ENCODE peak calls at places on chromosomes 5 and 9, in nine cellular contexts. L, F, O, J, Z, E, D, T and W are unnamed samples.

GRCh38 chr9:76904661-76905457 is 1.1 kb downstream of the PRUNE2 start:
- DNase-seq in L (no peak), F (no peak), O (no peak), J (no peak), Z (no peak), E (no peak), D (no peak), T (no peak), W (peak)

GRCh38 chr5:115568668-115569067 is 24.1 kb upstream of the FEM1C start:
- DNase-seq in L (no peak), F (no peak), O (no peak), J (no peak), Z (no peak), E (no peak), D (no peak), T (no peak), W (no peak)

GRCh38 chr9:133585481-133586367 is 23.5 kb downstream of the FAM163B start:
- DNase-seq in L (no peak), F (no peak), O (no peak), J (no peak), Z (no peak), E (no peak), D (no peak), T (no peak), W (no peak)

GRCh38 chr5:154896562-154896919 is 38.1 kb downstream of the CNOT8 start:
- DNase-seq in L (no peak), F (no peak), O (no peak), J (no peak), Z (no peak), E (no peak), D (no peak), T (no peak), W (no peak)

GRCh38 chr5:124806026-124806856 is 59.8 kb upstream of the ZNF608 start:
- DNase-seq in L (peak), F (peak), O (peak), J (peak), Z (no peak), E (peak), D (no peak), T (peak), W (no peak)

GRCh38 chr5:120139039-120139438 is 325.1 kb upstream of the PRR16 start:
- DNase-seq in L (peak), F (peak), O (no peak), J (peak), Z (no peak), E (no peak), D (no peak), T (peak), W (no peak)

GRCh38 chr5:37619353-37619752 is 220.5 kb downstream of the GDNF start:
- DNase-seq in L (peak), F (peak), O (no peak), J (no peak), Z (no peak), E (no peak), D (no peak), T (peak), W (no peak)

GRCh38 chr5:31434898-31435297 is 97.0 kb downstream of the DROSHA start:
- DNase-seq in L (no peak), F (no peak), O (no peak), J (no peak), Z (no peak), E (no peak), D (no peak), T (no peak), W (no peak)

GRCh38 chr9:33161589-33162132 is 5.5 kb downstream of the B4GALT1 start:
- DNase-seq in L (no peak), F (no peak), O (peak), J (no peak), Z (no peak), E (no peak), D (no peak), T (peak), W (peak)

GRCh38 chr5:90528704-90529233 is 615 bp downstream of the LYSMD3 start:
- DNase-seq in L (no peak), F (no peak), O (no peak), J (no peak), Z (peak), E (no peak), D (peak), T (peak), W (no peak)

GRCh38 chr9:75636427-75637045 is 253.9 kb upstream of the PCSK5 start:
- DNase-seq in L (no peak), F (no peak), O (no peak), J (no peak), Z (no peak), E (no peak), D (no peak), T (no peak), W (no peak)

GRCh38 chr5:101425345-101425744 is 522.3 kb upstream of the ST8SIA4 start:
- DNase-seq in L (no peak), F (no peak), O (no peak), J (no peak), Z (no peak), E (no peak), D (no peak), T (no peak), W (no peak)

GRCh38 chr5:72347801-72348305 is 27.7 kb downstream of the PTCD2 start:
- DNase-seq in L (peak), F (peak), O (no peak), J (no peak), Z (no peak), E (no peak), D (no peak), T (peak), W (no peak)

GRCh38 chr9:133635098-133635497 is 1.1 kb upstream of the DBH start:
- DNase-seq in L (no peak), F (no peak), O (no peak), J (no peak), Z (no peak), E (no peak), D (no peak), T (no peak), W (no peak)

GRCh38 chr9:135015096-135015495 is 72.4 kb upstream of the OLFM1 start:
- DNase-seq in L (no peak), F (no peak), O (no peak), J (no peak), Z (no peak), E (no peak), D (no peak), T (no peak), W (no peak)

GRCh38 chr5:176647870-176648466 is 684 bp downstream of the TSPAN17 start:
- DNase-seq in L (no peak), F (no peak), O (peak), J (no peak), Z (no peak), E (peak), D (no peak), T (peak), W (no peak)

GRCh38 chr5:73419414-73420390 is 28.9 kb downstream of the FOXD1 start:
- DNase-seq in L (peak), F (peak), O (no peak), J (no peak), Z (no peak), E (no peak), D (no peak), T (peak), W (no peak)

GRCh38 chr5:124952079-124952478 is 205.6 kb upstream of the ZNF608 start:
- DNase-seq in L (peak), F (no peak), O (no peak), J (no peak), Z (peak), E (no peak), D (no peak), T (no peak), W (no peak)

GRCh38 chr9:132164604-132165362 is 2.9 kb downstream of the NTNG2 start:
- DNase-seq in L (peak), F (no peak), O (peak), J (peak), Z (no peak), E (no peak), D (no peak), T (no peak), W (peak)

GRCh38 chr5:157271740-157272271 is 5.9 kb downstream of the CYFIP2 start:
- DNase-seq in L (no peak), F (no peak), O (no peak), J (no peak), Z (peak), E (peak), D (peak), T (no peak), W (no peak)

GRCh38 chr5:125311743-125312142 is 565.3 kb upstream of the ZNF608 start:
- DNase-seq in L (peak), F (peak), O (no peak), J (no peak), Z (no peak), E (no peak), D (no peak), T (peak), W (no peak)

GRCh38 chr9:130310456-130310855 is 44.9 kb downstream of the HMCN2 start:
- DNase-seq in L (no peak), F (no peak), O (no peak), J (no peak), Z (no peak), E (no peak), D (no peak), T (no peak), W (no peak)

GRCh38 chr9:72305102-72305546 is 59.9 kb downstream of the ZFAND5 start:
- DNase-seq in L (peak), F (no peak), O (peak), J (peak), Z (peak), E (peak), D (no peak), T (peak), W (no peak)

GRCh38 chr9:90090997-90091396 is 486.2 kb downstream of the GADD45G start:
- DNase-seq in L (no peak), F (no peak), O (no peak), J (no peak), Z (no peak), E (no peak), D (no peak), T (no peak), W (no peak)

GRCh38 chr9:72538926-72539702 is 17.7 kb downstream of the TMC1 start:
- DNase-seq in L (no peak), F (no peak), O (no peak), J (no peak), Z (no peak), E (no peak), D (no peak), T (peak), W (no peak)

GRCh38 chr5:64947031-64947430 is 178.3 kb downstream of the CWC27 start:
- DNase-seq in L (peak), F (no peak), O (no peak), J (peak), Z (no peak), E (no peak), D (no peak), T (peak), W (peak)

GRCh38 chr5:95862636-95863382 is 40.3 kb upstream of the GLRX start:
- DNase-seq in L (no peak), F (no peak), O (no peak), J (peak), Z (no peak), E (no peak), D (no peak), T (no peak), W (no peak)

GRCh38 chr9:20373263-20373662 is 249.0 kb downstream of the MLLT3 start:
- DNase-seq in L (no peak), F (no peak), O (no peak), J (no peak), Z (no peak), E (no peak), D (no peak), T (no peak), W (no peak)

GRCh38 chr9:2122299-2122698 is 107.2 kb downstream of the SMARCA2 start:
- DNase-seq in L (no peak), F (no peak), O (no peak), J (no peak), Z (no peak), E (no peak), D (no peak), T (no peak), W (no peak)

GRCh38 chr9:2128611-2129010 is 113.5 kb downstream of the SMARCA2 start:
- DNase-seq in L (no peak), F (no peak), O (no peak), J (no peak), Z (no peak), E (no peak), D (no peak), T (no peak), W (no peak)

GRCh38 chr9:2126331-2126789 is 111.2 kb downstream of the SMARCA2 start:
- DNase-seq in L (no peak), F (no peak), O (no peak), J (no peak), Z (no peak), E (no peak), D (no peak), T (no peak), W (no peak)

GRCh38 chr9:2127486-2127885 is 112.3 kb downstream of the SMARCA2 start:
- DNase-seq in L (peak), F (peak), O (no peak), J (no peak), Z (no peak), E (no peak), D (no peak), T (no peak), W (no peak)

GRCh38 chr9:2125909-2126308 is 110.8 kb downstream of the SMARCA2 start:
- DNase-seq in L (no peak), F (no peak), O (no peak), J (no peak), Z (peak), E (no peak), D (no peak), T (no peak), W (no peak)
- H3K4me3 ChIP-seq in L (no peak), F (peak), O (no peak), J (no peak), Z (no peak), E (peak), D (no peak), T (no peak), W (no peak)

GRCh38 chr5:150905312-150905683 is 518 bp upstream of the ZNF300 start:
- DNase-seq in L (no peak), F (no peak), O (no peak), J (no peak), Z (no peak), E (no peak), D (no peak), T (no peak), W (no peak)
- H3K4me3 ChIP-seq in L (peak), F (peak), O (no peak), J (peak), Z (no peak), E (peak), D (peak), T (peak), W (peak)

DNA sequence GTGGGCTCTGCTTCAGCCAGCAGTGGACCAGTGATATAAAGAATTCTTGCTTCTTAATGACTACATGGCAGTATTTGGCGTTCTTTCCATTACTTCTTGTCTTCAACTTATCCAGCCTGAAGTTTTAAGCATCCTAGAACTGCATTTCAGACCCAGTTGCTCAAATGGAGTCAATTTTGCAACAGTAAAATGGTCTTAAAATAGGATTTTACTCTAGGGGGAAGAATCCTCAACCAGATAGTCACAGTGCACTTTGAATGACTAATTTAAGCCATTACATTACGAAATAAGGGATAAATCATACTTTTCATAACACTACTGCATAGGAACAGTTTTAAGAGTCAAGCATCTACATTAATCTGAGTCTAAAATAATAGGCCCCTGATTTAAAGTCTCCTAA is 1.5 kb upstream of the SMARCA2 start:
- DNase-seq in L (no peak), F (no peak), O (no peak), J (no peak), Z (no peak), E (no peak), D (no peak), T (peak), W (no peak)
- H3K4me3 ChIP-seq in L (peak), F (no peak), O (no peak), J (no peak), Z (peak), E (peak), D (no peak), T (no peak), W (peak)

GRCh38 chr9:114693248-114693895 is 11.4 kb upstream of the TEX48 start:
- DNase-seq in L (no peak), F (no peak), O (no peak), J (no peak), Z (no peak), E (no peak), D (no peak), T (peak), W (no peak)

GRCh38 chr9:114691956-114692295 is 9.9 kb upstream of the TEX48 start:
- DNase-seq in L (no peak), F (no peak), O (no peak), J (no peak), Z (no peak), E (no peak), D (no peak), T (no peak), W (no peak)

GRCh38 chr9:114690308-114690707 is 8.3 kb upstream of the TEX48 start:
- DNase-seq in L (no peak), F (no peak), O (no peak), J (no peak), Z (no peak), E (no peak), D (no peak), T (no peak), W (no peak)

GRCh38 chr9:114689813-114690212 is 7.8 kb upstream of the TEX48 start:
- DNase-seq in L (no peak), F (no peak), O (no peak), J (no peak), Z (no peak), E (no peak), D (no peak), T (no peak), W (no peak)

GRCh38 chr9:114691046-114691955 is 9.3 kb upstream of the TEX48 start:
- DNase-seq in L (peak), F (peak), O (no peak), J (no peak), Z (peak), E (no peak), D (peak), T (peak), W (no peak)
- H3K4me3 ChIP-seq in L (no peak), F (no peak), O (no peak), J (no peak), Z (no peak), E (no peak), D (peak), T (no peak), W (no peak)

DNA sequence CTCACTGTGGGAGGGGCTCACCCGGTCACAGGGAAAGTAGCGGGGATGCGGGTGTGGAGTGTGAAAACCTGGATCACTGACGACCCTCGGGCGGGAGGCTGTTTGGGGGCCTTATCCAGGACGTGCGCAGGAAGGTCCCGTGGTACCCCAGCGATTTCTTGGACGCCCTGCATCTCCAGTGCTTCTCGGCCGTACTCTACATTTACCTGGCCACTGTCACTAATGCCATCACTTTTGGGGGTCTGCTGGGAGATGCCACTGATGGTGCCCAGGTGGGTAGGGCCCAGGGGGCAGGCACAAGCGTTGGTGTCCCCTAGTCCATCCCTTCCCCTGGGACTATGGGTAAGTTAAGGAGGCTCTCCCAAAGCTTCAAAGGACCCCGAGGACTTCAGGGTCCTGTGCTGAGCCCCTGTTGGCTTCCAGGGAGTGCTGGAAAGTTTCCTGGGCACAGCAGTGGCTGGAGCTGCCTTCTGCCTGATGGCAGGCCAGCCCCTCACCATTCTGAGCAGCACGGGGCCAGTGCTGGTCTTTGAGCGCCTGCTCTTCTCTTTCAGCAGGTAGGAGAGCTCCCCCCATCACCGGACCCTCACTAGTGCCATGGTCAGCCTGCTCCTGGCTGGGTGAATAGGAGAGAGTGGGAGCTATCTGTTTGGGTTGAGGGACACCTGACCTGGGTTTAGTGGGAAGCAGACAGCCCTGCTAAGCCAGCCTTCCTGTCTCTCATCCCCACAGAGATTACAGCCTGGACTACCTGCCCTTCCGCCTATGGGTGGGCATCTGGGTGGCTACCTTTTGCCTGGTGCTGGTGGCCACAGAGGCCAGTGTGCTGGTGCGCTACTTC is 3.9 kb downstream of the SLC4A9 start:
- DNase-seq in L (no peak), F (no peak), O (no peak), J (no peak), Z (no peak), E (no peak), D (no peak), T (no peak), W (no peak)
- H3K4me3 ChIP-seq in L (peak), F (peak), O (no peak), J (peak), Z (peak), E (peak), D (peak), T (peak), W (peak)

GRCh38 chr9:108022246-108022935 is 532.8 kb upstream of the KLF4 start:
- DNase-seq in L (no peak), F (no peak), O (no peak), J (no peak), Z (no peak), E (no peak), D (no peak), T (peak), W (no peak)

GRCh38 chr9:108021311-108021710 is 531.7 kb upstream of the KLF4 start:
- DNase-seq in L (no peak), F (no peak), O (no peak), J (no peak), Z (no peak), E (no peak), D (no peak), T (no peak), W (no peak)

GRCh38 chr9:108015690-108016089 is 526.1 kb upstream of the KLF4 start:
- DNase-seq in L (no peak), F (no peak), O (no peak), J (no peak), Z (no peak), E (no peak), D (no peak), T (no peak), W (no peak)

GRCh38 chr9:108017671-108018070 is 528.1 kb upstream of the KLF4 start:
- DNase-seq in L (no peak), F (no peak), O (no peak), J (no peak), Z (no peak), E (no peak), D (no peak), T (peak), W (no peak)

DNA sequence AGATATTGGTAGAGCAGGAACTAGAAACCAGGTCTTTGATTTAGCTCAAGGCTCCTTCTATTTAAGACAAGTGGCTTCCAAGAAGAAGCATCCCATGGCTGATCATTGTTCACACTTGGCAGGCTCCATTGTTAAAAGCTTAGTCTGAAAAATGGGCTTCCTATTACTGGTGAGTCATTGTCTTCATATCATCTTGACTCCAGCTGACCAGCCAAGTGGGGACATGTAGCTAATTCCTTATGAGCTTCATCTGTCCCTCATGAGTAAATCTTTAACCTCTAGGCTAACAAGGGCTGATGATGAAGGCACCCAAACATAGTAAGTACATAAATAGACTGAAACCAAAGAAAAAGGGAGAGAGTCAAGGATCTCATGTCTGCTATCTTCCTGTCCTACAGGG is 530.3 kb upstream of the KLF4 start:
- DNase-seq in L (no peak), F (no peak), O (no peak), J (no peak), Z (no peak), E (no peak), D (no peak), T (peak), W (no peak)
- H3K4me3 ChIP-seq in L (no peak), F (no peak), O (no peak), J (no peak), Z (no peak), E (no peak), D (no peak), T (no peak), W (no peak)